ENCODE peak calls at places on chromosomes 5 and 9, in eight cellular contexts. Y is COR-L47; Q is GM12891; D is activated effector memory CD4-positive, alpha-beta T cell treated with Interleukin-2 at 50 U/mL for 16 hours; T is heart left ventricle; L is GM13976; S is substantia nigra; C is sciatic nerve. M is an unnamed sample.

GRCh38 chr5:99955006-99955405 is 580.2 kb upstream of the FAM174A start:
- DNase-seq in Y (no peak), Q (no peak), D (no peak), T (no peak), L (no peak), S (no peak), C (no peak), M (no peak)

GRCh38 chr9:113620377-113621161 is 157.0 kb downstream of the RGS3 start:
- DNase-seq in Y (no peak), Q (no peak), D (no peak), T (peak), L (no peak), S (no peak), C (no peak), M (no peak)

GRCh38 chr5:34529581-34530331 is 126.4 kb upstream of the RAI14 start:
- DNase-seq in Y (no peak), Q (no peak), D (no peak), T (no peak), L (no peak), S (no peak), C (no peak), M (no peak)

GRCh38 chr9:101705135-101705661 is 33.2 kb downstream of the GRIN3A start:
- DNase-seq in Y (peak), Q (no peak), D (peak), T (no peak), L (no peak), S (no peak), C (no peak), M (peak)

GRCh38 chr5:5092149-5092548 is 48.0 kb upstream of the ADAMTS16 start:
- DNase-seq in Y (no peak), Q (no peak), D (no peak), T (no peak), L (no peak), S (no peak), C (no peak), M (no peak)

GRCh38 chr5:74497706-74498105 is 142.8 kb downstream of the ENC1 start:
- DNase-seq in Y (no peak), Q (no peak), D (no peak), T (no peak), L (no peak), S (no peak), C (no peak), M (no peak)

GRCh38 chr5:24832021-24832420 is 187.2 kb upstream of the CDH10 start:
- DNase-seq in Y (no peak), Q (no peak), D (no peak), T (no peak), L (no peak), S (no peak), C (no peak), M (no peak)

GRCh38 chr9:111094433-111095421 is 56.5 kb upstream of the LPAR1 start:
- DNase-seq in Y (no peak), Q (no peak), D (no peak), T (peak), L (no peak), S (no peak), C (no peak), M (no peak)

GRCh38 chr5:73121109-73121443 is 701 bp downstream of the TMEM171 start:
- DNase-seq in Y (no peak), Q (no peak), D (no peak), T (no peak), L (no peak), S (no peak), C (no peak), M (no peak)

GRCh38 chr9:81559741-81560140 is 129.6 kb downstream of the TLE1 start:
- DNase-seq in Y (no peak), Q (no peak), D (no peak), T (no peak), L (no peak), S (no peak), C (no peak), M (no peak)

GRCh38 chr5:159324097-159324760 is 6.1 kb downstream of the IL12B start:
- DNase-seq in Y (no peak), Q (no peak), D (no peak), T (no peak), L (no peak), S (no peak), C (no peak), M (no peak)

GRCh38 chr5:172455511-172456061 is 1.3 kb upstream of the SH3PXD2B start:
- DNase-seq in Y (no peak), Q (no peak), D (no peak), T (no peak), L (no peak), S (no peak), C (no peak), M (no peak)

GRCh38 chr5:142543951-142544753 is 141.7 kb downstream of the FGF1 start:
- DNase-seq in Y (no peak), Q (no peak), D (no peak), T (no peak), L (no peak), S (no peak), C (no peak), M (no peak)

GRCh38 chr9:86460211-86461002 is 106.2 kb upstream of the TUT7 start:
- DNase-seq in Y (no peak), Q (no peak), D (no peak), T (no peak), L (no peak), S (no peak), C (no peak), M (no peak)

GRCh38 chr5:42948961-42949347 is 91.2 kb downstream of the ANXA2R start:
- DNase-seq in Y (no peak), Q (no peak), D (no peak), T (no peak), L (peak), S (no peak), C (no peak), M (no peak)

GRCh38 chr5:10201223-10201868 is 48.3 kb downstream of the ATPSCKMT start:
- DNase-seq in Y (no peak), Q (no peak), D (no peak), T (no peak), L (no peak), S (no peak), C (no peak), M (no peak)

GRCh38 chr9:68997676-68998075 is 16.2 kb downstream of the PRKACG start:
- DNase-seq in Y (no peak), Q (no peak), D (no peak), T (no peak), L (no peak), S (no peak), C (no peak), M (no peak)

M was measured in germinal center.